ENCODE peak calls at places on chromosomes 1 and 21, in five cellular contexts. U is activated CD4-positive, alpha-beta T cell treated with anti-CD3 and anti-CD28 coated beads for 48 hours; L is NAMALWA; B is H54; W is stimulated activated CD4-positive, alpha-beta T cell treated with anti-CD3 and anti-CD28 coated beads, Interleukin-2, amount 100 ng/mL, for 48 hours. J is an unnamed sample.

GRCh38 chr1:119004129-119004527 is 16.0 kb upstream of the TBX15 start:
- DNase-seq in U (no peak), B (no peak), L (no peak), W (no peak), J (no peak)

GRCh38 chr1:172818841-172819527 is 160.1 kb downstream of the FASLG start:
- DNase-seq in U (peak), L (peak), B (no peak), W (peak), J (peak)

GRCh38 chr1:114122891-114123621 is 30.6 kb downstream of the SYT6 start:
- DNase-seq in L (no peak), U (no peak), B (no peak), W (no peak), J (no peak)

GRCh38 chr1:1210726-1211540 is 3.0 kb downstream of the TNFRSF4 start:
- DNase-seq in L (no peak), W (no peak), U (peak), B (no peak), J (peak)

GRCh38 chr1:111139234-111139955 is 498 bp downstream of the DRAM2 start:
- DNase-seq in L (peak), U (peak), B (peak), W (peak), J (peak)

GRCh38 chr1:6097824-6098223 is 52.1 kb downstream of the KCNAB2 start:
- DNase-seq in L (no peak), U (no peak), B (no peak), W (no peak), J (no peak)

GRCh38 chr1:18142471-18142870 is 34.9 kb downstream of the IGSF21 start:
- DNase-seq in B (no peak), L (no peak), W (no peak), U (no peak), J (no peak)

GRCh38 chr1:58447047-58447446 is 99.5 kb downstream of the OMA1 start:
- DNase-seq in B (no peak), U (no peak), L (no peak), W (no peak), J (no peak)

GRCh38 chr1:201605385-201605747 is 66.4 kb downstream of the NAV1 start:
- DNase-seq in L (no peak), W (no peak), B (no peak), U (no peak), J (no peak)

GRCh38 chr1:51600954-51601353 is 15.9 kb upstream of the OSBPL9 start:
- DNase-seq in W (no peak), L (no peak), B (no peak), U (no peak), J (no peak)

GRCh38 chr1:234710381-234710780 is 100.4 kb upstream of the IRF2BP2 start:
- DNase-seq in L (no peak), W (no peak), U (no peak), B (no peak), J (no peak)

GRCh38 chr21:25907573-25908275 is 173.0 kb downstream of the GABPA start:
- DNase-seq in L (no peak), B (no peak), W (no peak), U (no peak), J (no peak)

GRCh38 chr1:235262539-235262938 is 65.4 kb downstream of the ARID4B start:
- DNase-seq in U (no peak), W (no peak), L (no peak), B (no peak), J (no peak)

GRCh38 chr1:202233171-202233570 is 39.6 kb downstream of the LGR6 start:
- DNase-seq in U (no peak), B (no peak), L (no peak), W (no peak), J (no peak)

GRCh38 chr1:183871142-183871541 is 66.2 kb downstream of the RGL1 start:
- DNase-seq in W (no peak), U (no peak), B (no peak), L (no peak), J (no peak)

GRCh38 chr21:16592399-16592798 is 862.6 kb downstream of the USP25 start:
- DNase-seq in L (no peak), W (no peak), U (no peak), B (no peak), J (no peak)

GRCh38 chr1:11151134-11151533 is 38.0 kb upstream of the ANGPTL7 start:
- DNase-seq in U (no peak), W (no peak), B (no peak), L (no peak), J (no peak)

GRCh38 chr1:70819231-70819630 is 228.4 kb downstream of the PTGER3 start:
- DNase-seq in U (no peak), W (no peak), B (no peak), L (no peak), J (no peak)

GRCh38 chr1:173917635-173918493 is 737 bp upstream of the SERPINC1 start:
- DNase-seq in B (no peak), W (no peak), U (no peak), L (no peak), J (no peak)

GRCh38 chr1:183580281-183580682 is 10.0 kb downstream of the NCF2 start:
- DNase-seq in B (no peak), W (peak), U (no peak), L (peak), J (peak)

GRCh38 chr1:46553506-46553905 is 2.1 kb upstream of the KNCN start:
- DNase-seq in L (no peak), U (no peak), B (no peak), W (no peak), J (no peak)

GRCh38 chr1:187411118-187411517 is 582.4 kb downstream of the PLA2G4A start:
- DNase-seq in B (no peak), U (no peak), L (no peak), W (no peak), J (no peak)

GRCh38 chr1:151130837-151131586 is 15.4 kb downstream of the SEMA6C start:
- DNase-seq in L (no peak), U (peak), W (peak), B (no peak), J (no peak)

GRCh38 chr1:152926091-152926490 is 17.7 kb downstream of the IVL start:
- DNase-seq in U (no peak), W (no peak), B (no peak), L (peak), J (no peak)

GRCh38 chr1:62131093-62131725 is 63.4 kb upstream of the L1TD1 start:
- DNase-seq in W (peak), L (peak), U (peak), B (peak), J (no peak)

GRCh38 chr1:70573317-70573843 is 162.3 kb downstream of the CTH start:
- DNase-seq in B (no peak), U (no peak), L (no peak), W (no peak), J (no peak)

GRCh38 chr1:234886081-234886874 is 242.4 kb downstream of the TOMM20 start:
- DNase-seq in L (no peak), U (no peak), B (no peak), W (no peak), J (no peak)

GRCh38 chr1:61851235-61851634 is 109.0 kb downstream of the PATJ start:
- DNase-seq in W (no peak), B (no peak), L (no peak), U (no peak), J (no peak)